ENCODE peak calls at places on chromosomes 12 and 14, in seven cellular contexts. W is lower leg skin, N is lower lobe of right lung, V is fibroblast of mammary gland, M is kidney epithelial cell, T is neural crest cell, Y is heart right ventricle. O is an unnamed sample.

GRCh38 chr12:4312251-4312650 is 8.8 kb upstream of the TIGAR start:
- DNase-seq in M (no peak), N (no peak), V (no peak), W (no peak), Y (no peak), T (no peak), O (no peak)

GRCh38 chr14:59221558-59221957 is 33.1 kb downstream of the DAAM1 start:
- DNase-seq in N (no peak), Y (no peak), V (peak; percentile 14), W (no peak), M (no peak), T (no peak), O (no peak)

GRCh38 chr14:94345344-94346072 is 22.4 kb upstream of the SERPINA6 start:
- DNase-seq in Y (no peak), W (no peak), V (peak; percentile 97), T (no peak), N (no peak), M (peak; percentile 91), O (no peak)

GRCh38 chr12:31736472-31736871 is 7.7 kb upstream of the AMN1 start:
- DNase-seq in V (peak; percentile 92), N (no peak), M (peak; percentile 66), W (no peak), Y (no peak), T (no peak), O (no peak)

GRCh38 chr12:95173392-95174251 is 43.6 kb downstream of the FGD6 start:
- DNase-seq in Y (peak; percentile 78), V (peak; percentile 82), T (no peak), W (peak; percentile 70), N (peak; percentile 69), M (peak; percentile 72), O (no peak)

GRCh38 chr12:88578274-88578673 is 2.0 kb downstream of the KITLG start:
- DNase-seq in W (no peak), M (no peak), N (no peak), Y (no peak), T (peak; percentile 8), V (peak; percentile 43), O (no peak)

GRCh38 chr12:8078400-8078799 is 3.7 kb upstream of the NECAP1 start:
- DNase-seq in Y (no peak), W (no peak), N (no peak), M (no peak), T (no peak), V (peak; percentile 78), O (no peak)

GRCh38 chr14:28083456-28083855 is 683.1 kb upstream of the FOXG1 start:
- DNase-seq in T (no peak), M (no peak), V (peak; percentile 0), W (no peak), N (no peak), Y (no peak), O (no peak)

GRCh38 chr12:74941678-74942077 is 268.0 kb downstream of the KCNC2 start:
- DNase-seq in Y (no peak), W (no peak), V (no peak), M (no peak), N (no peak), T (no peak), O (no peak)

GRCh38 chr14:54566410-54567223 is at the start of gene SAMD4A:
- DNase-seq in N (peak; percentile 87), M (no peak), Y (peak; percentile 82), W (peak; percentile 73), T (peak; percentile 53), V (peak; percentile 84), O (peak; percentile 63)

GRCh38 chr12:6090786-6091185 is 33.7 kb downstream of the VWF start:
- DNase-seq in M (no peak), V (peak; percentile 57), W (no peak), Y (peak; percentile 80), T (no peak), N (no peak), O (no peak)

GRCh38 chr14:24251880-24252288 is 9.5 kb upstream of the TINF2 start:
- DNase-seq in V (peak; percentile 12), N (no peak), W (no peak), Y (no peak), T (no peak), M (no peak), O (no peak)

GRCh38 chr12:92452763-92453162 is 250.0 kb upstream of the PLEKHG7 start:
- DNase-seq in M (no peak), Y (no peak), W (no peak), N (no peak), T (no peak), V (no peak), O (no peak)

GRCh38 chr12:1661553-1662335 is 29.1 kb upstream of the ADIPOR2 start:
- DNase-seq in M (peak; percentile 78), W (peak; percentile 87), V (peak; percentile 90), T (peak; percentile 63), Y (peak; percentile 90), N (peak; percentile 97), O (peak; percentile 75)

GRCh38 chr14:20986811-20987210 is 3.0 kb upstream of the METTL17 start:
- DNase-seq in V (peak; percentile 98), N (no peak), T (no peak), Y (peak; percentile 22), M (peak; percentile 92), W (peak; percentile 59), O (no peak)

GRCh38 chr14:93085916-93086315 is 29.8 kb downstream of the ITPK1 start:
- DNase-seq in V (no peak), T (no peak), Y (no peak), W (no peak), M (peak; percentile 50), N (no peak), O (no peak)

GRCh38 chr12:113071427-113072112 is 15.0 kb downstream of the DTX1 start:
- DNase-seq in V (no peak), Y (no peak), M (no peak), T (no peak), W (no peak), N (no peak), O (no peak)

GRCh38 chr12:12608557-12608957 is 3.1 kb upstream of the CREBL2 start:
- DNase-seq in Y (no peak), M (no peak), V (no peak), T (no peak), W (no peak), N (no peak), O (no peak)
- TF ChIP-seq CTCF in Y (no peak), M (no peak), V (no peak), T (no peak), W (no peak), N (no peak), O (no peak)

DNA sequence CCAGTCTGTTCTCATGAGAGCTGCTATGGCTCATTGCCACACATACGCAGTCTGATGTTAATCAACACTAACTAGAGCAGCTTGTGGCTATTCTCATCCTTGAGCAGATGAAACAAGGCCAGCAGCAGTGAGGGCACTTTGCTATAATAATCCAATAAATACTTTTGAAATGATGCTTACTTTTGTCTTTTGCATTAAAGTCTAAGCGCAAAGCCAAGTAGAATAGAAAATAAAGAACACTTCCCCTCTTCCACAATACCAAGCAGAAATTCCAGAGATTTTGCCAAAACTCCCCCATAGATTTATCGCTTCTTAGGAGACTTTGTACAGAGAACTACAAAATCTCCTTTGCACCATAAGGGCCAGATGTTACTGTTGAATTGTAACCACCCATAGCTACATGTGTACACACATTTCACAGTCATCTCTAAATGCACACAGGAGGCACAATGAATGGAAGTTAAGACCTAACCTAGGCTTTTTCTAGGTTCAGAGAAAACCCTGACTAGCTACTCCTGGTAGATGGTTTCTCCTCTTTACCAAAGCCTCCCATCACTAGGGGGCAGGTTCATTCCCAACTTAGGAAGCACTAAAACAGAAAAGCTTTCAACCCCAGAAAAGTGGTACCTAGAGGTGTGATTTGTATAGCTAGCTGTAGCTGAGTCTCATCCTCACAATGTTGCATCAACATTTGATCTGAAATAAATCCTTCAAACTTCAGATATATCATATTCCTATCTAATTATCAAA is 119.3 kb downstream of the HMGA2 start:
- DNase-seq in N (no peak), T (no peak), M (no peak), Y (no peak), W (no peak), V (peak; percentile 76), O (no peak)
- TF ChIP-seq CTCF in N (no peak), T (no peak), M (peak; percentile 3), Y (no peak), W (no peak), V (peak; percentile 33), O (no peak)

GRCh38 chr12:57487055-57487596 is 742 bp upstream of the MARS1 start:
- DNase-seq in T (no peak), W (no peak), N (no peak), V (no peak), Y (no peak), M (no peak), O (no peak)

GRCh38 chr12:57485695-57486094 is 2.2 kb upstream of the MARS1 start:
- DNase-seq in N (no peak), V (no peak), Y (no peak), W (no peak), M (no peak), T (no peak), O (no peak)

GRCh38 chr12:57488397-57489156 is 709 bp downstream of the MARS1 start:
- DNase-seq in T (no peak), N (no peak), Y (no peak), W (no peak), M (no peak), V (peak; percentile 18), O (no peak)

GRCh38 chr12:57489157-57489641 is 1.3 kb downstream of the MARS1 start:
- DNase-seq in W (no peak), V (peak; percentile 62), T (no peak), M (no peak), Y (no peak), N (no peak), O (no peak)

GRCh38 chr12:57487597-57488396 is at the start of gene MARS1:
- DNase-seq in Y (peak; percentile 95), W (peak; percentile 96), T (peak; percentile 77), M (peak; percentile 93), N (peak; percentile 97), V (peak; percentile 95), O (peak; percentile 83)
- TF ChIP-seq CTCF in Y (no peak), W (no peak), T (no peak), M (no peak), N (no peak), V (no peak), O (no peak)

GRCh38 chr14:91138511-91139359 is 24.9 kb downstream of the DGLUCY start:
- DNase-seq in V (peak; percentile 50), M (no peak), N (no peak), W (no peak), Y (no peak), T (no peak), O (no peak)

GRCh38 chr14:91142214-91142668 is 28.4 kb downstream of the DGLUCY start:
- DNase-seq in T (no peak), V (no peak), W (no peak), M (no peak), Y (no peak), N (no peak), O (peak; percentile 23)

GRCh38 chr14:91139776-91140175 is 25.9 kb downstream of the DGLUCY start:
- DNase-seq in W (no peak), M (no peak), T (no peak), V (no peak), Y (no peak), N (no peak), O (no peak)

GRCh38 chr14:91143862-91144261 is 30.0 kb downstream of the DGLUCY start:
- DNase-seq in V (no peak), W (no peak), Y (peak; percentile 48), T (no peak), N (peak; percentile 60), M (no peak), O (no peak)

DNA sequence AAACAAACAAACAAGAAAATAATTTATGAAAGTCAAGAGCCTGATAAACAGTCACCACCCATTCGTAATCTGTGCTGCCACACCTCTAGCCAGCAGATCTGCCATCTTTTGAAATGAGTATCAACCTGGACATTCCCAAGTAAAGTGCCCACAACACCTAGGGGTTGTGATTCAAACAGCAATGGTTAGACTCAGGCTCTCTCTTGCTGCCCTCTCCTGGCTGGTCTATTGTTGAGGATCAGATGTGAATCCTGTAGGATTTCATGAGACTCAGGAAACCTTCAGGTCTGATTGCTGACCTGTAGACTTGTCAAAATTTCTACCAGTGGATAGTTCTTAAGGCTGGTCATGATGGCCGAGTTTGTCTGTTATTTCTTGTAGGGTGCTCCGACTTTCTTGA is 26.8 kb downstream of the DGLUCY start:
- DNase-seq in M (no peak), T (no peak), V (peak; percentile 34), N (no peak), W (no peak), Y (no peak), O (no peak)
- TF ChIP-seq CTCF in M (no peak), T (peak; percentile 55), V (peak; percentile 39), N (peak; percentile 17), W (no peak), Y (peak; percentile 37), O (no peak)

O was measured in activated B cell treated with CpG ODN at 0.5 μM for 24 hours.